ENCODE peak calls at places on chromosomes 3 and 15, in nine cellular contexts. One of them, this sample, is unnamed. For H3K4me1, the result is how much of the 10 kb centered on the place peaks cover.

GRCh38 chr3:169661567-169662214 is 1.8 kb downstream of the MECOM start:
- DNase-seq in GM23248: peak
- DNase-seq in GM23338: peak
- DNase-seq in SK-N-SH: peak
- DNase-seq in MM.1S: peak
- DNase-seq in neural progenitor cell: peak
- DNase-seq in OCI-LY7: peak
- DNase-seq in hepatocyte: peak
- DNase-seq in HCT116: no peak
- DNase-seq in this sample: peak

GRCh38 chr3:101865751-101866509 is 16.6 kb downstream of the NFKBIZ start:
- DNase-seq in GM23248: no peak
- DNase-seq in GM23338: peak
- DNase-seq in SK-N-SH: peak
- DNase-seq in MM.1S: no peak
- DNase-seq in neural progenitor cell: no peak
- DNase-seq in OCI-LY7: peak
- DNase-seq in hepatocyte: no peak
- DNase-seq in HCT116: peak
- DNase-seq in this sample: peak

GRCh38 chr15:35630570-35630969 is 84.6 kb upstream of the DPH6 start:
- DNase-seq in GM23248: peak
- DNase-seq in GM23338: no peak
- DNase-seq in SK-N-SH: no peak
- DNase-seq in MM.1S: no peak
- DNase-seq in neural progenitor cell: no peak
- DNase-seq in OCI-LY7: no peak
- DNase-seq in hepatocyte: peak
- DNase-seq in HCT116: no peak
- DNase-seq in this sample: no peak

GRCh38 chr3:141537866-141538265 is 51.0 kb downstream of the RASA2 start:
- DNase-seq in GM23248: no peak
- DNase-seq in GM23338: no peak
- DNase-seq in SK-N-SH: no peak
- DNase-seq in MM.1S: no peak
- DNase-seq in neural progenitor cell: no peak
- DNase-seq in OCI-LY7: no peak
- DNase-seq in hepatocyte: no peak
- DNase-seq in HCT116: no peak
- DNase-seq in this sample: no peak

GRCh38 chr3:122255757-122256439 is 69.2 kb upstream of the CSTA start:
- DNase-seq in GM23248: no peak
- DNase-seq in GM23338: no peak
- DNase-seq in SK-N-SH: no peak
- DNase-seq in MM.1S: peak
- DNase-seq in neural progenitor cell: no peak
- DNase-seq in OCI-LY7: peak
- DNase-seq in hepatocyte: no peak
- DNase-seq in HCT116: no peak
- DNase-seq in this sample: no peak

GRCh38 chr3:167728176-167728575 is 6.5 kb downstream of the PDCD10 start:
- DNase-seq in GM23248: peak
- DNase-seq in GM23338: no peak
- DNase-seq in SK-N-SH: no peak
- DNase-seq in MM.1S: no peak
- DNase-seq in neural progenitor cell: no peak
- DNase-seq in OCI-LY7: no peak
- DNase-seq in hepatocyte: peak
- DNase-seq in HCT116: no peak
- DNase-seq in this sample: peak

GRCh38 chr3:7275396-7275795 is 414.5 kb downstream of the GRM7 start:
- DNase-seq in GM23248: no peak
- DNase-seq in GM23338: no peak
- DNase-seq in SK-N-SH: no peak
- DNase-seq in MM.1S: no peak
- DNase-seq in neural progenitor cell: no peak
- DNase-seq in OCI-LY7: no peak
- DNase-seq in hepatocyte: no peak
- DNase-seq in HCT116: no peak
- DNase-seq in this sample: no peak

GRCh38 chr3:4947028-4947427 is 32.2 kb upstream of the BHLHE40 start:
- DNase-seq in GM23248: no peak
- DNase-seq in GM23338: no peak
- DNase-seq in SK-N-SH: no peak
- DNase-seq in MM.1S: no peak
- DNase-seq in neural progenitor cell: no peak
- DNase-seq in OCI-LY7: no peak
- DNase-seq in hepatocyte: no peak
- DNase-seq in HCT116: no peak
- DNase-seq in this sample: no peak

GRCh38 chr3:58124387-58124786 is 86.4 kb downstream of the DNASE1L3 start:
- DNase-seq in GM23248: no peak
- DNase-seq in GM23338: peak
- DNase-seq in SK-N-SH: no peak
- DNase-seq in MM.1S: no peak
- DNase-seq in neural progenitor cell: no peak
- DNase-seq in OCI-LY7: no peak
- DNase-seq in hepatocyte: no peak
- DNase-seq in HCT116: no peak
- DNase-seq in this sample: no peak

GRCh38 chr3:178476886-178477285 is 59.4 kb upstream of the KCNMB2 start:
- DNase-seq in GM23248: peak
- DNase-seq in GM23338: no peak
- DNase-seq in SK-N-SH: no peak
- DNase-seq in MM.1S: no peak
- DNase-seq in neural progenitor cell: no peak
- DNase-seq in OCI-LY7: no peak
- DNase-seq in hepatocyte: no peak
- DNase-seq in HCT116: no peak
- DNase-seq in this sample: no peak

GRCh38 chr15:57634290-57634689 is 42.6 kb downstream of the MYZAP start:
- DNase-seq in GM23248: peak
- DNase-seq in GM23338: no peak
- DNase-seq in SK-N-SH: no peak
- DNase-seq in MM.1S: no peak
- DNase-seq in neural progenitor cell: no peak
- DNase-seq in OCI-LY7: no peak
- DNase-seq in hepatocyte: no peak
- DNase-seq in HCT116: no peak
- DNase-seq in this sample: no peak

GRCh38 chr15:51735611-51736010 is 1.8 kb downstream of the LYSMD2 start:
- DNase-seq in GM23248: no peak
- DNase-seq in GM23338: no peak
- DNase-seq in SK-N-SH: peak
- DNase-seq in MM.1S: no peak
- DNase-seq in neural progenitor cell: no peak
- DNase-seq in OCI-LY7: no peak
- DNase-seq in hepatocyte: no peak
- DNase-seq in HCT116: no peak
- DNase-seq in this sample: no peak

GRCh38 chr15:51736069-51736468 is 1.4 kb downstream of the LYSMD2 start:
- DNase-seq in GM23248: peak
- DNase-seq in GM23338: no peak
- DNase-seq in SK-N-SH: peak
- DNase-seq in MM.1S: no peak
- DNase-seq in neural progenitor cell: no peak
- DNase-seq in OCI-LY7: no peak
- DNase-seq in hepatocyte: no peak
- DNase-seq in HCT116: no peak
- DNase-seq in this sample: no peak

GRCh38 chr15:51732661-51733060 is 4.8 kb downstream of the LYSMD2 start:
- DNase-seq in GM23248: no peak
- DNase-seq in GM23338: no peak
- DNase-seq in SK-N-SH: no peak
- DNase-seq in MM.1S: no peak
- DNase-seq in neural progenitor cell: no peak
- DNase-seq in OCI-LY7: no peak
- DNase-seq in hepatocyte: no peak
- DNase-seq in HCT116: no peak
- DNase-seq in this sample: no peak

GRCh38 chr15:51735211-51735610 is 2.2 kb downstream of the LYSMD2 start:
- DNase-seq in GM23248: peak
- DNase-seq in GM23338: no peak
- DNase-seq in SK-N-SH: peak
- DNase-seq in MM.1S: no peak
- DNase-seq in neural progenitor cell: no peak
- DNase-seq in OCI-LY7: peak
- DNase-seq in hepatocyte: no peak
- DNase-seq in HCT116: no peak
- DNase-seq in this sample: no peak

DNA sequence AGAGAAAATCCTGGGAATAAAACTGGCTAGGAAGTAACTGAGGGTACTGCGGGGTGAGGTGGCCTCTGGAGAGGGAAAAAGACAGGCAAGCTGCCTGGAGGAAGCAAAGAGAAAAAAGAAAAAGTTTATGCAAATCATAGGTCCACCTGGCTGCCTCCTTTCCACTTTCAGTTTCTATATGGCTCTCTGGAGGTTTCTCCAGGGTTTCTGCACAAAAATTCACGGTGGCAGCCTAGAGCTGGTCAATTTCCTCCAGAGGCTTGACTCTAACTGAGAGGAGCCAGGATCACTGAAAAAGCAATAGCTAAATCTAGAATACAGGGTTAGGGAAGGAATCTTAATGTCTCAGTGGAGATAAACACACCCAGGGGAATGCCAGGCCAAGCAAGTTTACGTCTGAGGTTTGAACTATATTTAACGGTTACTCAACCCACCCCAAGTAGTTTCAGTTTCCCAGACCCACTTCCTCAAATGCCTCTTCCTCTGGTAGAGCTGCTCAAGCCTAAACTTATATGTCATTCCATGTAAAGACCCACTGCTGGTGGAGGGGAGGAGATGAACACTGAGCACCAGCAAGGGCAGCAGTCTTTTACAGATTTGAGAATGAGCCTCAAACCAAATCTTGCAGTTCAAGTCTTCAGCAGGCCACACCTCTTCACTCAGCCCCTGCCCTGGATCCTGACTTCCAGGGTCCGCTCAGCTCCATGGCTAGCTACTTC is 5.7 kb downstream of the LYSMD2 start:
- DNase-seq in GM23248: peak
- DNase-seq in GM23338: peak
- DNase-seq in SK-N-SH: no peak
- DNase-seq in MM.1S: peak
- DNase-seq in neural progenitor cell: no peak
- DNase-seq in OCI-LY7: peak
- DNase-seq in hepatocyte: no peak
- DNase-seq in HCT116: no peak
- DNase-seq in this sample: no peak
- TF ChIP-seq EZH2phosphoT487 in GM23248: no peak
- TF ChIP-seq EZH2phosphoT487 in GM23338: no peak
- TF ChIP-seq EZH2phosphoT487 in SK-N-SH: no peak
- TF ChIP-seq EZH2phosphoT487 in MM.1S: no peak
- TF ChIP-seq EZH2phosphoT487 in neural progenitor cell: no peak
- TF ChIP-seq EZH2phosphoT487 in OCI-LY7: no peak
- TF ChIP-seq EZH2phosphoT487 in hepatocyte: no peak
- TF ChIP-seq EZH2phosphoT487 in HCT116: no peak
- TF ChIP-seq EZH2phosphoT487 in this sample: no peak

GRCh38 chr15:55230051-55230670 is 33.4 kb upstream of the RSL24D1 start:
- DNase-seq in GM23248: peak
- DNase-seq in GM23338: no peak
- DNase-seq in SK-N-SH: no peak
- DNase-seq in MM.1S: no peak
- DNase-seq in neural progenitor cell: no peak
- DNase-seq in OCI-LY7: no peak
- DNase-seq in hepatocyte: no peak
- DNase-seq in HCT116: no peak
- DNase-seq in this sample: no peak

GRCh38 chr15:55222588-55222987 is 25.8 kb upstream of the RSL24D1 start:
- DNase-seq in GM23248: no peak
- DNase-seq in GM23338: no peak
- DNase-seq in SK-N-SH: no peak
- DNase-seq in MM.1S: peak
- DNase-seq in neural progenitor cell: no peak
- DNase-seq in OCI-LY7: peak
- DNase-seq in hepatocyte: no peak
- DNase-seq in HCT116: no peak
- DNase-seq in this sample: no peak

GRCh38 chr15:55221090-55222011 is 24.6 kb upstream of the RSL24D1 start:
- DNase-seq in GM23248: peak
- DNase-seq in GM23338: peak
- DNase-seq in SK-N-SH: no peak
- DNase-seq in MM.1S: peak
- DNase-seq in neural progenitor cell: no peak
- DNase-seq in OCI-LY7: peak
- DNase-seq in hepatocyte: peak
- DNase-seq in HCT116: no peak
- DNase-seq in this sample: peak

GRCh38 chr15:55226127-55226526 is 29.4 kb upstream of the RSL24D1 start:
- DNase-seq in GM23248: peak
- DNase-seq in GM23338: no peak
- DNase-seq in SK-N-SH: no peak
- DNase-seq in MM.1S: no peak
- DNase-seq in neural progenitor cell: no peak
- DNase-seq in OCI-LY7: no peak
- DNase-seq in hepatocyte: no peak
- DNase-seq in HCT116: no peak
- DNase-seq in this sample: no peak

DNA sequence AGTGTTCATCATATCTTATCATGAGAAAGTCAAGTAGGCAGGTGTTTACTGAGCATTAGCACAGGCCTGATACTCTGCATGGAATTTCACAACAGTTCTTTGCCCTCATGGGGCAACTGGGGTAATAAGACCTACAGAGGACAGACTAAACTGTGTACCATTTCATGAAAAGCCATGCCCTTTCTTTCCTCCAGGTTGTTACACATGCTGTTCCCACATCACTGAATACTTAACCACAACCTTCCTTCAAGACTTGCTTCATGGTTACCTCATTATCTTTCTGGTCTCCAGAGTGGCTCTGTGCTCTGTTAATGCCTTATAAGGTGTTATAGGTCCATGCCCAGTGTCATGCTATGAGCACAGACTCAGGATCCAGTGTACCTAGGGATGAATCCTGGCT is 28.2 kb upstream of the RSL24D1 start:
- DNase-seq in GM23248: no peak
- DNase-seq in GM23338: no peak
- DNase-seq in SK-N-SH: no peak
- DNase-seq in MM.1S: no peak
- DNase-seq in neural progenitor cell: no peak
- DNase-seq in OCI-LY7: no peak
- DNase-seq in hepatocyte: peak
- DNase-seq in HCT116: no peak
- DNase-seq in this sample: no peak
- H3K4me1 ChIP-seq in GM23248: under half
- H3K4me1 ChIP-seq in GM23338: under half
- H3K4me1 ChIP-seq in SK-N-SH: under half
- H3K4me1 ChIP-seq in MM.1S: under half
- H3K4me1 ChIP-seq in neural progenitor cell: under half
- H3K4me1 ChIP-seq in OCI-LY7: under half
- H3K4me1 ChIP-seq in hepatocyte: under half
- H3K4me1 ChIP-seq in HCT116: under half
- H3K4me1 ChIP-seq in this sample: under half

GRCh38 chr3:65915477-65915876 is 123.2 kb downstream of the MAGI1 start:
- DNase-seq in GM23248: no peak
- DNase-seq in GM23338: no peak
- DNase-seq in SK-N-SH: no peak
- DNase-seq in MM.1S: no peak
- DNase-seq in neural progenitor cell: no peak
- DNase-seq in OCI-LY7: no peak
- DNase-seq in hepatocyte: no peak
- DNase-seq in HCT116: no peak
- DNase-seq in this sample: no peak
- TF ChIP-seq EZH2phosphoT487 in GM23248: no peak
- TF ChIP-seq EZH2phosphoT487 in GM23338: no peak
- TF ChIP-seq EZH2phosphoT487 in SK-N-SH: no peak
- TF ChIP-seq EZH2phosphoT487 in MM.1S: no peak
- TF ChIP-seq EZH2phosphoT487 in neural progenitor cell: no peak
- TF ChIP-seq EZH2phosphoT487 in OCI-LY7: no peak
- TF ChIP-seq EZH2phosphoT487 in hepatocyte: no peak
- TF ChIP-seq EZH2phosphoT487 in HCT116: no peak
- TF ChIP-seq EZH2phosphoT487 in this sample: no peak

GRCh38 chr15:68676926-68677325 is 98.1 kb downstream of the CORO2B start:
- DNase-seq in GM23248: no peak
- DNase-seq in GM23338: no peak
- DNase-seq in SK-N-SH: no peak
- DNase-seq in MM.1S: no peak
- DNase-seq in neural progenitor cell: no peak
- DNase-seq in OCI-LY7: no peak
- DNase-seq in hepatocyte: no peak
- DNase-seq in HCT116: no peak
- DNase-seq in this sample: no peak
- H3K4me1 ChIP-seq in GM23248: under half
- H3K4me1 ChIP-seq in GM23338: under half
- H3K4me1 ChIP-seq in SK-N-SH: under half
- H3K4me1 ChIP-seq in MM.1S: under half
- H3K4me1 ChIP-seq in neural progenitor cell: under half
- H3K4me1 ChIP-seq in OCI-LY7: under half
- H3K4me1 ChIP-seq in hepatocyte: under half
- H3K4me1 ChIP-seq in HCT116: under half
- H3K4me1 ChIP-seq in this sample: under half

This sample was measured in PC-3.